ENCODE peak calls at places on chromosomes 2 and 18, in six cellular contexts. U is GM12878, Q is RWPE1, N is HFF-Myc, L is cardiac muscle cell, I is mesothelial cell of epicardium. T is an unnamed sample.

GRCh38 chr2:129758461-129759185 is 220.8 kb upstream of the RAB6C start:
- DNase-seq in U (no peak), Q (no peak), N (no peak), L (peak), I (no peak), T (no peak)

GRCh38 chr2:19709553-19709952 is 192.2 kb downstream of the TTC32 start:
- DNase-seq in U (no peak), Q (no peak), N (no peak), L (no peak), I (no peak), T (no peak)

GRCh38 chr2:70830333-70830732 is 5.3 kb downstream of the CD207 start:
- DNase-seq in U (no peak), Q (no peak), N (no peak), L (peak), I (no peak), T (no peak)

GRCh38 chr2:65392609-65393008 is 39.8 kb downstream of the SPRED2 start:
- DNase-seq in U (no peak), Q (no peak), N (no peak), L (no peak), I (no peak), T (no peak)

GRCh38 chr2:182767578-182767977 is 51.5 kb downstream of the DNAJC10 start:
- DNase-seq in U (no peak), Q (peak), N (no peak), L (peak), I (no peak), T (no peak)

GRCh38 chr2:105179469-105180372 is 61.8 kb upstream of the GPR45 start:
- DNase-seq in U (no peak), Q (peak), N (peak), L (peak), I (no peak), T (peak)

GRCh38 chr18:63427566-63427965 is 5.3 kb upstream of the VPS4B start:
- DNase-seq in U (no peak), Q (peak), N (no peak), L (no peak), I (no peak), T (no peak)

GRCh38 chr2:60533114-60534033 is 20.1 kb downstream of the BCL11A start:
- DNase-seq in U (no peak), Q (peak), N (peak), L (peak), I (no peak), T (no peak)

GRCh38 chr18:57915848-57916596 is 112.9 kb upstream of the ATP8B1 start:
- DNase-seq in U (no peak), Q (no peak), N (no peak), L (peak), I (no peak), T (no peak)

GRCh38 chr18:75218524-75218923 is 7.9 kb downstream of the TSHZ1 start:
- DNase-seq in U (no peak), Q (no peak), N (no peak), L (no peak), I (no peak), T (no peak)

GRCh38 chr18:73840319-73841065 is 307.1 kb downstream of the FBXO15 start:
- DNase-seq in U (no peak), Q (no peak), N (no peak), L (no peak), I (no peak), T (no peak)

GRCh38 chr2:73259276-73259675 is 25.0 kb downstream of the FBXO41 start:
- DNase-seq in U (no peak), Q (no peak), N (no peak), L (no peak), I (no peak), T (peak)

GRCh38 chr2:224014336-224014735 is 24.8 kb downstream of the SERPINE2 start:
- DNase-seq in U (no peak), Q (no peak), N (no peak), L (no peak), I (no peak), T (no peak)
- TF ChIP-seq CTCF in U (no peak), Q (no peak), N (no peak), L (no peak), I (no peak), T (no peak)

GRCh38 chr18:59272971-59273935 is at the start of gene RAX:
- DNase-seq in U (no peak), Q (peak), N (no peak), L (peak), I (no peak), T (peak)
- TF ChIP-seq CTCF in U (no peak), Q (no peak), N (peak), L (peak), I (peak), T (no peak)

GRCh38 chr2:43225093-43225787 is 1.2 kb downstream of the ZFP36L2 start:
- DNase-seq in U (no peak), Q (no peak), N (no peak), L (peak), I (peak), T (no peak)

GRCh38 chr2:43224571-43225092 is 1.8 kb downstream of the ZFP36L2 start:
- DNase-seq in U (no peak), Q (no peak), N (no peak), L (peak), I (peak), T (no peak)

GRCh38 chr2:43223412-43224040 is 2.9 kb downstream of the ZFP36L2 start:
- DNase-seq in U (no peak), Q (no peak), N (no peak), L (peak), I (no peak), T (no peak)

GRCh38 chr2:43222472-43223146 is 3.8 kb downstream of the ZFP36L2 start:
- DNase-seq in U (no peak), Q (no peak), N (no peak), L (peak), I (no peak), T (no peak)

DNA sequence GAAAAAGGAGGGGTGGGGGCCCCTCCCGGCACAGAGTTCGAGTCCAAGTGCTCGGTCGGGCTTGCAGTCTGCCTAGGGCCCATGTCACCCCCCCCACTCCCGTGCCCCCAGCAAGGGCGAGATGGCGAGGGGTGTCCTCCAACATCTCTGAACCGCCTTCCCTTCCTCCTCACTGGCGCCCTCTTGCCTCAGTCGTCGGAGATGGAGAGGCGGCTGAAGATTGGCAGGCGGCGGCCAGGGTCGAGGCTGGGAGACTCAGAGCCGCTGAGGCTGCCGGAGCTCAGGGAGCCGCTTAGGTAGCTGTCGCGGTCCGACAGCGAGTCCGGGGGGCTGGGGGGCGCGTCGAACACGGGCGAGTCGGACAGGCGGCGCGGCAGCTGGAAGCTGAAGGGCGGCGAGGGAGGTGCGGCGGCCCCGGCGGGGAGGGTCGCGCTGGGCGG is 2.3 kb downstream of the ZFP36L2 start:
- DNase-seq in U (no peak), Q (no peak), N (no peak), L (peak), I (peak), T (peak)
- TF ChIP-seq CTCF in U (peak), Q (no peak), N (peak), L (peak), I (peak), T (peak)

DNA sequence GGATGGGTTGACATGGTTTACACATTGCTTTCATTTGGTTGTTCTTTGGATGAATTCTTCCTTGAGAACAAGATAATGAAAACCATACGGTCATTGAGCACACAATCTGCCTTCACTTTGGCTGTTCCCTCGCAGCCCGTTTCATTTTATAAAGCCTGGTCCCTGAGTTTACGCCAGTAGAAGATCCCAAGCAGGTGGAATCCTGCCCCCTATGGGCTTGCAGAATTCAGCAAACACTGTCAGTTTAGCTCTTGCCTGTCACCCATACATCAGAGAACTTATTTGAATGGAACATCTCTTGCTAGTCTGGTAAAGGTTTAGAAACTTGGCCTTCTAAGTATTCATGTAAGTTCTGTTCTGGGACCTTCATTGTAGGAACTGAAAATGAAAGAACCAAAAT is 666.4 kb upstream of the ZEB2 start:
- DNase-seq in U (no peak), Q (no peak), N (peak), L (no peak), I (no peak), T (peak)
- TF ChIP-seq CTCF in U (peak), Q (no peak), N (peak), L (no peak), I (no peak), T (no peak)

GRCh38 chr2:27624943-27625342 is 3.9 kb downstream of the CCDC121 start:
- DNase-seq in U (no peak), Q (no peak), N (no peak), L (no peak), I (no peak), T (no peak)

GRCh38 chr2:27622921-27623384 is 5.9 kb downstream of the CCDC121 start:
- DNase-seq in U (no peak), Q (peak), N (no peak), L (peak), I (no peak), T (no peak)

GRCh38 chr2:27621524-27621923 is 7.3 kb downstream of the CCDC121 start:
- DNase-seq in U (no peak), Q (no peak), N (no peak), L (no peak), I (no peak), T (no peak)
- TF ChIP-seq CTCF in U (no peak), Q (no peak), N (no peak), L (no peak), I (no peak), T (no peak)

GRCh38 chr2:131094655-131095281 is 1.5 kb upstream of the FAM168B start:
- DNase-seq in U (no peak), Q (peak), N (no peak), L (no peak), I (no peak), T (no peak)

GRCh38 chr2:131092409-131093065 is 723 bp downstream of the FAM168B start:
- DNase-seq in U (no peak), Q (no peak), N (no peak), L (no peak), I (no peak), T (no peak)

GRCh38 chr2:131093066-131093842 is at the start of gene FAM168B:
- DNase-seq in U (peak), Q (peak), N (no peak), L (peak), I (peak), T (peak)
- TF ChIP-seq CTCF in U (no peak), Q (no peak), N (no peak), L (no peak), I (no peak), T (no peak)